ENCODE peak calls at places on chromosomes 5 and 9, in four cellular contexts. One of them, this sample, is unnamed.

GRCh38 chr9:81150016-81150625 is 539.2 kb downstream of the TLE1 start:
- DNase-seq in NCI-H82: no peak
- DNase-seq in H54: no peak
- DNase-seq in SK-N-DZ: no peak
- DNase-seq in this sample: no peak

GRCh38 chr5:179623906-179624741 is 653 bp upstream of the HNRNPH1 start:
- DNase-seq in H54: peak
- DNase-seq in SK-N-DZ: peak
- DNase-seq in NCI-H82: peak
- DNase-seq in this sample: peak

GRCh38 chr5:115599924-115600323 is 2.4 kb downstream of the TICAM2 start:
- DNase-seq in H54: no peak
- DNase-seq in SK-N-DZ: no peak
- DNase-seq in NCI-H82: no peak
- DNase-seq in this sample: no peak

GRCh38 chr5:65742565-65743231 is 20.7 kb downstream of the NLN start:
- DNase-seq in SK-N-DZ: peak
- DNase-seq in NCI-H82: peak
- DNase-seq in H54: no peak
- DNase-seq in this sample: peak

GRCh38 chr5:10301266-10301665 is 6.4 kb downstream of the CMBL start:
- DNase-seq in H54: no peak
- DNase-seq in NCI-H82: no peak
- DNase-seq in SK-N-DZ: no peak
- DNase-seq in this sample: no peak

GRCh38 chr5:6080930-6081726 is 297.2 kb downstream of the MED10 start:
- DNase-seq in NCI-H82: no peak
- DNase-seq in H54: no peak
- DNase-seq in SK-N-DZ: no peak
- DNase-seq in this sample: no peak

GRCh38 chr5:83312672-83313071 is 158.9 kb upstream of the VCAN start:
- DNase-seq in NCI-H82: no peak
- DNase-seq in SK-N-DZ: no peak
- DNase-seq in H54: no peak
- DNase-seq in this sample: no peak

GRCh38 chr9:95005276-95006141 is 279.0 kb downstream of the AOPEP start:
- DNase-seq in NCI-H82: peak
- DNase-seq in SK-N-DZ: peak
- DNase-seq in H54: no peak
- DNase-seq in this sample: no peak

GRCh38 chr5:15183520-15183919 is 311.9 kb upstream of the ANKH start:
- DNase-seq in SK-N-DZ: no peak
- DNase-seq in H54: no peak
- DNase-seq in NCI-H82: peak
- DNase-seq in this sample: no peak

GRCh38 chr9:130532426-130532825 is 47.0 kb upstream of the FUBP3 start:
- DNase-seq in H54: no peak
- DNase-seq in NCI-H82: no peak
- DNase-seq in SK-N-DZ: no peak
- DNase-seq in this sample: no peak

GRCh38 chr5:149993471-149993870 is 7.0 kb downstream of the TIGD6 start:
- DNase-seq in SK-N-DZ: no peak
- DNase-seq in H54: no peak
- DNase-seq in NCI-H82: no peak
- DNase-seq in this sample: no peak

GRCh38 chr9:122307925-122308324 is 43.2 kb downstream of the MRRF start:
- DNase-seq in SK-N-DZ: no peak
- DNase-seq in NCI-H82: no peak
- DNase-seq in H54: no peak
- DNase-seq in this sample: no peak

GRCh38 chr5:128539038-128539429 is 989 bp upstream of the FBN2 start:
- DNase-seq in H54: no peak
- DNase-seq in NCI-H82: no peak
- DNase-seq in SK-N-DZ: peak
- DNase-seq in this sample: no peak

GRCh38 chr5:4099401-4099800 is 503.8 kb downstream of the IRX1 start:
- DNase-seq in NCI-H82: no peak
- DNase-seq in H54: no peak
- DNase-seq in SK-N-DZ: no peak
- DNase-seq in this sample: no peak

GRCh38 chr5:138230261-138230660 is 17.1 kb upstream of the CDC23 start:
- DNase-seq in SK-N-DZ: peak
- DNase-seq in H54: no peak
- DNase-seq in NCI-H82: peak
- DNase-seq in this sample: no peak

GRCh38 chr9:20382460-20383071 is 239.7 kb downstream of the MLLT3 start:
- DNase-seq in NCI-H82: peak
- DNase-seq in SK-N-DZ: no peak
- DNase-seq in H54: no peak
- DNase-seq in this sample: no peak

GRCh38 chr5:149128023-149128875 is 13.0 kb upstream of the ABLIM3 start:
- DNase-seq in H54: peak
- DNase-seq in NCI-H82: peak
- DNase-seq in SK-N-DZ: peak
- DNase-seq in this sample: peak

GRCh38 chr5:132770476-132771159 is 6.4 kb downstream of the SEPTIN8 start:
- DNase-seq in NCI-H82: peak
- DNase-seq in H54: no peak
- DNase-seq in SK-N-DZ: no peak
- DNase-seq in this sample: no peak

GRCh38 chr9:99357575-99357974 is 135.5 kb downstream of the SEC61B start:
- DNase-seq in SK-N-DZ: no peak
- DNase-seq in NCI-H82: no peak
- DNase-seq in H54: no peak
- DNase-seq in this sample: no peak

GRCh38 chr5:633521-633955 is 21.4 kb downstream of the CEP72 start:
- DNase-seq in SK-N-DZ: peak
- DNase-seq in H54: peak
- DNase-seq in NCI-H82: no peak
- DNase-seq in this sample: peak

GRCh38 chr9:110040788-110041187 is 167.2 kb downstream of the C9orf152 start:
- DNase-seq in SK-N-DZ: no peak
- DNase-seq in H54: no peak
- DNase-seq in NCI-H82: no peak
- DNase-seq in this sample: no peak

GRCh38 chr9:93486269-93486668 is 32.9 kb upstream of the FAM120AOS start:
- DNase-seq in SK-N-DZ: no peak
- DNase-seq in NCI-H82: no peak
- DNase-seq in H54: no peak
- DNase-seq in this sample: no peak

GRCh38 chr5:65483474-65484346 is 2.0 kb upstream of the ADAMTS6 start:
- DNase-seq in SK-N-DZ: peak
- DNase-seq in NCI-H82: peak
- DNase-seq in H54: no peak
- DNase-seq in this sample: peak

GRCh38 chr5:92064993-92065392 is 681.9 kb upstream of the ARRDC3 start:
- DNase-seq in NCI-H82: no peak
- DNase-seq in SK-N-DZ: no peak
- DNase-seq in H54: no peak
- DNase-seq in this sample: no peak

GRCh38 chr5:167992868-167993267 is 298.6 kb upstream of the WWC1 start:
- DNase-seq in SK-N-DZ: no peak
- DNase-seq in H54: no peak
- DNase-seq in NCI-H82: no peak
- DNase-seq in this sample: no peak

GRCh38 chr5:151721812-151722391 is 35.2 kb upstream of the SPARC start:
- DNase-seq in SK-N-DZ: no peak
- DNase-seq in H54: no peak
- DNase-seq in NCI-H82: no peak
- DNase-seq in this sample: no peak

GRCh38 chr9:123360161-123361085 is 4.4 kb downstream of the CRB2 start:
- DNase-seq in SK-N-DZ: peak
- DNase-seq in NCI-H82: peak
- DNase-seq in H54: no peak
- DNase-seq in this sample: no peak

GRCh38 chr5:169298193-169298592 is 2.7 kb downstream of the SLIT3 start:
- DNase-seq in NCI-H82: no peak
- DNase-seq in SK-N-DZ: no peak
- DNase-seq in H54: no peak
- DNase-seq in this sample: no peak

GRCh38 chr5:995318-995717 is 13.3 kb upstream of the NKD2 start:
- DNase-seq in H54: no peak
- DNase-seq in SK-N-DZ: no peak
- DNase-seq in NCI-H82: no peak
- DNase-seq in this sample: no peak

GRCh38 chr5:178440163-178440545 is 150.0 kb downstream of the COL23A1 start:
- DNase-seq in SK-N-DZ: no peak
- DNase-seq in H54: no peak
- DNase-seq in NCI-H82: no peak
- DNase-seq in this sample: no peak

GRCh38 chr5:173247504-173247903 is 12.5 kb upstream of the NKX2-5 start:
- DNase-seq in H54: no peak
- DNase-seq in SK-N-DZ: no peak
- DNase-seq in NCI-H82: no peak
- DNase-seq in this sample: no peak

GRCh38 chr5:130514984-130515690 is 610.9 kb downstream of the CHSY3 start:
- DNase-seq in NCI-H82: no peak
- DNase-seq in SK-N-DZ: no peak
- DNase-seq in H54: no peak
- DNase-seq in this sample: no peak

GRCh38 chr9:87829756-87830155 is 52.9 kb upstream of the SPATA31E1 start:
- DNase-seq in H54: no peak
- DNase-seq in NCI-H82: no peak
- DNase-seq in SK-N-DZ: no peak
- DNase-seq in this sample: no peak

GRCh38 chr5:50352390-50352789 is 88.7 kb downstream of the EMB start:
- DNase-seq in SK-N-DZ: no peak
- DNase-seq in H54: no peak
- DNase-seq in NCI-H82: no peak
- DNase-seq in this sample: no peak

GRCh38 chr5:42756630-42757601 is at the start of gene CCDC152:
- DNase-seq in H54: no peak
- DNase-seq in SK-N-DZ: peak
- DNase-seq in NCI-H82: no peak
- DNase-seq in this sample: peak

GRCh38 chr5:160556886-160557285 is 135.2 kb downstream of the PTTG1 start:
- DNase-seq in SK-N-DZ: no peak
- DNase-seq in H54: no peak
- DNase-seq in NCI-H82: no peak
- DNase-seq in this sample: no peak